ENCODE peak calls at places on chromosomes 13 and 19, in seven cellular contexts. T is ascending aorta, E is suprapubic skin, Y is tibial nerve, Z is tibial artery, K is spleen, P is right atrium auricular region. M is an unnamed sample. For H3K4me1, the result is how much of the 10 kb centered on the place peaks cover.

GRCh38 chr19:34969721-34970120 is 5.7 kb upstream of the ZNF792 start:
- DNase-seq in T (no peak), E (peak), Y (no peak), Z (no peak), K (no peak), P (no peak), M (no peak)

GRCh38 chr13:30148171-30148754 is 159.1 kb downstream of the KATNAL1 start:
- DNase-seq in T (no peak), E (no peak), Y (no peak), Z (no peak), K (peak), P (no peak), M (no peak)

GRCh38 chr13:48320396-48320790 is 16.8 kb downstream of the RB1 start:
- DNase-seq in T (no peak), E (no peak), Y (no peak), Z (no peak), K (no peak), P (no peak), M (no peak)

GRCh38 chr13:71359641-71360040 is 507.4 kb downstream of the DACH1 start:
- DNase-seq in T (no peak), E (no peak), Y (no peak), Z (no peak), K (no peak), P (no peak), M (no peak)

GRCh38 chr13:20461481-20461859 is 64.2 kb downstream of the CRYL1 start:
- DNase-seq in T (no peak), E (no peak), Y (no peak), Z (no peak), K (no peak), P (no peak), M (no peak)

GRCh38 chr19:40165362-40165937 is 25.8 kb upstream of the MAP3K10 start:
- DNase-seq in T (no peak), E (peak), Y (peak), Z (no peak), K (peak), P (peak), M (no peak)

GRCh38 chr13:113666324-113666660 is 727 bp upstream of the GRK1 start:
- DNase-seq in T (no peak), E (peak), Y (no peak), Z (peak), K (peak), P (no peak), M (peak)

GRCh38 chr13:95300625-95301134 is 571 bp downstream of the ABCC4 start:
- DNase-seq in T (no peak), E (peak), Y (peak), Z (peak), K (peak), P (no peak), M (peak)

GRCh38 chr13:41533676-41534075 is 76.3 kb downstream of the RGCC start:
- DNase-seq in T (no peak), E (no peak), Y (peak), Z (peak), K (no peak), P (no peak), M (peak)

GRCh38 chr13:30805603-30806011 is 70.3 kb downstream of the ALOX5AP start:
- DNase-seq in T (no peak), E (no peak), Y (no peak), Z (no peak), K (no peak), P (no peak), M (peak)

GRCh38 chr13:50461189-50461588 is 382.3 kb downstream of the DLEU7 start:
- DNase-seq in T (no peak), E (no peak), Y (no peak), Z (no peak), K (no peak), P (no peak), M (no peak)

DNA sequence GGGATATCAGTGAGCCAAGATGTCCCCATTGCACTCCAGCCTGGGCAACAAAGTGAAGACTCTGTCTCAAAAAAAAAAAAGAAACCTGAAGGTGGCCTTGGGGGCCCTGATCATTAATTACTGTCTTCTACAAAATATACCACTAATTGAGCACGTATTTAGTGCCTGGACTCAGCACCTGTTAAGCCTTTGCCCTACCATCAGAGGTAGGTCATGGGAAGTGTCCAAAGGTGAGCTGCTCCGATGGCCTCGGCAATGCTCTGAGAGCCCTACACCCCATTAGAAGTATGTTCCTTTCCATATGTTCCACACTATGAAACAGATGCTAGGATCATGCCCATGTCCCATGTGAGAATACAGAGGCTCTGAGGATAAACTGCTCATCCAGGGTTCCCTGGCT is 20.9 kb downstream of the NOSIP start:
- DNase-seq in T (no peak), E (no peak), Y (no peak), Z (no peak), K (no peak), P (no peak), M (no peak)
- H3K4me1 ChIP-seq in T (under half), E (under half), Y (under half), Z (under half), K (half or more), P (under half), M (under half)

GRCh38 chr13:111130111-111130508 is 15.0 kb downstream of the ARHGEF7 start:
- DNase-seq in T (no peak), E (no peak), Y (no peak), Z (no peak), K (no peak), P (no peak), M (no peak)
- H3K4me3 ChIP-seq in T (no peak), E (no peak), Y (no peak), Z (no peak), K (no peak), P (no peak), M (no peak)

GRCh38 chr13:106525865-106526264 is 9.6 kb downstream of the EFNB2 start:
- DNase-seq in T (no peak), E (no peak), Y (no peak), Z (no peak), K (no peak), P (no peak), M (no peak)
- H3K4me1 ChIP-seq in T (under half), E (half or more), Y (under half), Z (under half), K (under half), P (under half), M (under half)

GRCh38 chr13:90846956-90847355 is 500.5 kb upstream of the MIR17HG start:
- DNase-seq in T (no peak), E (no peak), Y (no peak), Z (no peak), K (no peak), P (no peak), M (no peak)
- H3K4me3 ChIP-seq in T (no peak), E (no peak), Y (no peak), Z (no peak), K (no peak), P (no peak), M (no peak)

DNA sequence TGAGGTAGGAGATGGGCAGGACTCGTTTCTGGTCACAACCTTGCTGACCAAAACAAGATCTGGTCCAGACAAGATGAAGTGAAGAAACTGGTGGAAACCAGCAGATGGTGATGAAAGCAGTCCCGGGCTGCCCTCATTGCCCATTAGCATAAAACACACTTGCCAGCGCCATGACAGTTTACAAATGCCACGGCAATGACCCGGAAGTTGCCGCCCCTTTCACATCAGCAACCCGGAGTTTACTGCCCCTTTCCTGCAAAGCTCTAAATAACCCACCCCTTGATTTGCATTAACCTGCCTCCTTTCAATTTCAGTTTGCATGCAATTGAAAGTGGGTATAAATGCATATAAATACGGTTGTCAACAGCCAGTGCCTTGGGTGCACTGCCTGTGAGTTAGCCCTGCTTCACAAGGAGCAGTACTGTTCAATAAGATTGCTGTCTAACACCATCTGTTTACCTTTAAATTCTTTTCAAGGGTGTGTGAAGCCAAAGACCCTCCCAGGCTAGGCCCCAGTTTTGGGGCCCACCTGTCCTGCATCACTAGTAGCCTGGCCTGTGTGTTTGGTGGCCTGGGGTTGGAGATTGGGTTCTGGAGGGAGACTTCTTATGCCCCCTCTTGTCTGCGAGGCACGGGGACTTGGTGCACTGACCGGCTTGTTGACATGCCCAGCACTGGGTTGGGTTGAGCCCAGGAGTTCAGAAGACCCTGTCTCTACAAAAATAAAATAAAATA is 38.8 kb downstream of the CHST8 start:
- DNase-seq in T (no peak), E (no peak), Y (no peak), Z (no peak), K (no peak), P (peak), M (no peak)
- H3K4me1 ChIP-seq in T (under half), E (under half), Y (under half), Z (under half), K (under half), P (under half), M (under half)

M was measured in sigmoid colon.